ENCODE peak calls at places on chromosomes 11 and 22, in four cellular contexts. One of them, this sample, is unnamed. For H3K9me3, the result is how much of the 10 kb centered on the place peaks cover.

GRCh38 chr11:65307298-65308229 is 7.1 kb upstream of the CDC42EP2 start:
- DNase-seq in colonic mucosa: no peak
- DNase-seq in heart right ventricle: no peak
- DNase-seq in ovary: no peak
- DNase-seq in this sample: peak

GRCh38 chr11:76709756-76710155 is 39.2 kb upstream of the LRRC32 start:
- DNase-seq in colonic mucosa: no peak
- DNase-seq in heart right ventricle: no peak
- DNase-seq in ovary: no peak
- DNase-seq in this sample: no peak

GRCh38 chr11:75317446-75318122 is 33.9 kb downstream of the ARRB1 start:
- DNase-seq in colonic mucosa: no peak
- DNase-seq in heart right ventricle: no peak
- DNase-seq in ovary: no peak
- DNase-seq in this sample: no peak

GRCh38 chr11:57792870-57793269 is 31.3 kb downstream of the CTNND1 start:
- DNase-seq in colonic mucosa: peak
- DNase-seq in heart right ventricle: no peak
- DNase-seq in ovary: no peak
- DNase-seq in this sample: no peak

GRCh38 chr22:29032584-29032983 is 29.0 kb downstream of the C22orf31 start:
- DNase-seq in colonic mucosa: no peak
- DNase-seq in heart right ventricle: no peak
- DNase-seq in ovary: no peak
- DNase-seq in this sample: peak

GRCh38 chr22:46031066-46031465 is 54.1 kb upstream of the WNT7B start:
- DNase-seq in colonic mucosa: no peak
- DNase-seq in heart right ventricle: no peak
- DNase-seq in ovary: no peak
- DNase-seq in this sample: no peak

GRCh38 chr11:72349616-72350218 is 84.6 kb downstream of the CLPB start:
- DNase-seq in colonic mucosa: no peak
- DNase-seq in heart right ventricle: peak
- DNase-seq in ovary: no peak
- DNase-seq in this sample: no peak

GRCh38 chr11:65743928-65744698 is 23.5 kb upstream of the RNASEH2C start:
- DNase-seq in colonic mucosa: peak
- DNase-seq in heart right ventricle: peak
- DNase-seq in ovary: no peak
- DNase-seq in this sample: no peak

GRCh38 chr11:45314900-45315299 is 28.8 kb upstream of the SYT13 start:
- DNase-seq in colonic mucosa: no peak
- DNase-seq in heart right ventricle: no peak
- DNase-seq in ovary: no peak
- DNase-seq in this sample: no peak

GRCh38 chr22:29211066-29211841 is 5.6 kb downstream of the EMID1 start:
- DNase-seq in colonic mucosa: no peak
- DNase-seq in heart right ventricle: no peak
- DNase-seq in ovary: no peak
- DNase-seq in this sample: no peak

GRCh38 chr11:75583710-75584658 is 21.9 kb downstream of the SERPINH1 start:
- DNase-seq in colonic mucosa: peak
- DNase-seq in heart right ventricle: peak
- DNase-seq in ovary: peak
- DNase-seq in this sample: peak

GRCh38 chr11:102669664-102670063 is 35.9 kb downstream of the MMP27 start:
- DNase-seq in colonic mucosa: no peak
- DNase-seq in heart right ventricle: no peak
- DNase-seq in ovary: no peak
- DNase-seq in this sample: no peak

GRCh38 chr22:33940741-33941140 is 20.5 kb upstream of the LARGE1 start:
- DNase-seq in colonic mucosa: no peak
- DNase-seq in heart right ventricle: no peak
- DNase-seq in ovary: no peak
- DNase-seq in this sample: no peak

GRCh38 chr11:1694064-1694845 is 2.7 kb upstream of the KRTAP5-6 start:
- DNase-seq in colonic mucosa: peak
- DNase-seq in heart right ventricle: peak
- DNase-seq in ovary: peak
- DNase-seq in this sample: peak

GRCh38 chr11:63871962-63872832 is 33.3 kb downstream of the MARK2 start:
- DNase-seq in colonic mucosa: peak
- DNase-seq in heart right ventricle: peak
- DNase-seq in ovary: peak
- DNase-seq in this sample: peak

GRCh38 chr11:59600234-59600633 is 15.3 kb downstream of the OSBP start:
- DNase-seq in colonic mucosa: no peak
- DNase-seq in heart right ventricle: no peak
- DNase-seq in ovary: no peak
- DNase-seq in this sample: no peak

GRCh38 chr11:104219081-104219480 is 55.1 kb upstream of the PDGFD start:
- DNase-seq in colonic mucosa: no peak
- DNase-seq in heart right ventricle: no peak
- DNase-seq in ovary: no peak
- DNase-seq in this sample: no peak

GRCh38 chr11:57983211-57983610 is 40.5 kb upstream of the OR9Q1 start:
- DNase-seq in colonic mucosa: no peak
- DNase-seq in heart right ventricle: no peak
- DNase-seq in ovary: no peak
- DNase-seq in this sample: no peak

GRCh38 chr11:45507916-45508315 is 157.5 kb downstream of the CHST1 start:
- DNase-seq in colonic mucosa: no peak
- DNase-seq in heart right ventricle: no peak
- DNase-seq in ovary: no peak
- DNase-seq in this sample: no peak

GRCh38 chr11:128530119-128531091 is 57.0 kb downstream of the ETS1 start:
- DNase-seq in colonic mucosa: no peak
- DNase-seq in heart right ventricle: no peak
- DNase-seq in ovary: peak
- DNase-seq in this sample: no peak

GRCh38 chr11:26696330-26696729 is 25.5 kb downstream of the SLC5A12 start:
- DNase-seq in colonic mucosa: no peak
- DNase-seq in heart right ventricle: no peak
- DNase-seq in ovary: no peak
- DNase-seq in this sample: no peak

GRCh38 chr11:60100511-60100910 is 12.0 kb downstream of the MS4A2 start:
- DNase-seq in colonic mucosa: no peak
- DNase-seq in heart right ventricle: no peak
- DNase-seq in ovary: no peak
- DNase-seq in this sample: no peak

GRCh38 chr22:20508815-20509271 is 1.4 kb downstream of the MED15 start:
- DNase-seq in colonic mucosa: no peak
- DNase-seq in heart right ventricle: no peak
- DNase-seq in ovary: no peak
- DNase-seq in this sample: no peak

GRCh38 chr11:115965754-115966504 is 461.7 kb upstream of the CADM1 start:
- DNase-seq in colonic mucosa: no peak
- DNase-seq in heart right ventricle: peak
- DNase-seq in ovary: no peak
- DNase-seq in this sample: peak

GRCh38 chr11:11078344-11078743 is 220.5 kb upstream of the ZBED5 start:
- DNase-seq in colonic mucosa: no peak
- DNase-seq in heart right ventricle: no peak
- DNase-seq in ovary: no peak
- DNase-seq in this sample: no peak

GRCh38 chr11:15918212-15918611 is 438.1 kb downstream of the SOX6 start:
- DNase-seq in colonic mucosa: no peak
- DNase-seq in heart right ventricle: no peak
- DNase-seq in ovary: no peak
- DNase-seq in this sample: no peak

GRCh38 chr11:120652705-120653335 is 141.3 kb downstream of the GRIK4 start:
- DNase-seq in colonic mucosa: no peak
- DNase-seq in heart right ventricle: no peak
- DNase-seq in ovary: no peak
- DNase-seq in this sample: no peak

GRCh38 chr11:106390078-106390477 is 312.6 kb downstream of the AASDHPPT start:
- DNase-seq in colonic mucosa: no peak
- DNase-seq in heart right ventricle: no peak
- DNase-seq in ovary: no peak
- DNase-seq in this sample: no peak

GRCh38 chr11:29629281-29629680 is 387.5 kb downstream of the KCNA4 start:
- DNase-seq in colonic mucosa: no peak
- DNase-seq in heart right ventricle: no peak
- DNase-seq in ovary: no peak
- DNase-seq in this sample: no peak

GRCh38 chr11:10823152-10823579 is 14.4 kb upstream of the EIF4G2 start:
- DNase-seq in colonic mucosa: no peak
- DNase-seq in heart right ventricle: no peak
- DNase-seq in ovary: no peak
- DNase-seq in this sample: no peak

GRCh38 chr11:126081915-126082250 is 19.2 kb upstream of the CDON start:
- DNase-seq in colonic mucosa: no peak
- DNase-seq in heart right ventricle: no peak
- DNase-seq in ovary: no peak
- DNase-seq in this sample: no peak

GRCh38 chr22:29621761-29622526 is 18.5 kb downstream of the NF2 start:
- DNase-seq in colonic mucosa: no peak
- DNase-seq in heart right ventricle: no peak
- DNase-seq in ovary: no peak
- DNase-seq in this sample: no peak

DNA sequence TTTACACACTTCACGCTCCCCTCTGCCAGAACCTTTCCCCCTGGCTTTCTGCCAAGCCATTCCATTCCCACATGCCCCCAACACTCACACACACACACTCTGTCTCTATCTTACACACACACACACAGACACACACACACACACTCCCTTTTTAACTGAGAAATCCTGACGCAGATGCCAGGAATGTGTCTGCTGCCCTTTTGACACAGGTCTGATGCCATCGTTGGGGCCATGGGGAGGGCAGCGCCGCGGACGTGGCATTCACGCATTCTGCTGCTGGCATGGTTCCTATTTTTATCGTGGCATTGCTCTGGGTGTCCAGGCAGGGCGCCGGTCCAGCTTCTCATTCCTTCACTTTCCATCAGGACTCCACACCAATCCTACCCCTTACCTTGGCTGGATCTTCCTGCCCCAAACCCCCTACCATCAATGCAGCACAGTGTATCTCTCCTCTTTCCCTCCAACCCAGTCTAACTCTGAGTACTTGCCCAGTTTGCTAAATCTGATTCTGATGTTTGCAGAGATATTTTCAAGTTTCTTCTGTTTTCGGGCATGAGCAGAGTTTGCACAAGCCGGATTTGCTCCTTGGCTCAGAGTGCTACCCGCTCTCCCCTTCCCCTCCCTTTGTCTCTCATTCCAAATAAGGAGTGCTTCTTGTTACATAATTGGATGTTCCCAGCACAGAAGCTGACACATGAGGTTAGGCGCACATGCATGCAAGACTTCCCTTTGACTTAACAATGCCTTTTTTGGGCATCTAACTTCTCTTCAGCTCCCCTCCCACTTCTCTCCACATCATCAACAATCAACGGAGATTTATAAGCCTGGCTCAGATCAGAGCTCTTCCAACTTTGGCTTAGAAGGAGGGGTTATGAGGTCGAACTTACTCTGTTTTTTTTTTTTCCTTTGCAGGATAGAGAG is 18.8 kb downstream of the SNX19 start:
- DNase-seq in colonic mucosa: peak
- DNase-seq in heart right ventricle: peak
- DNase-seq in ovary: peak
- DNase-seq in this sample: peak
- H3K27ac ChIP-seq in colonic mucosa: peak
- H3K27ac ChIP-seq in heart right ventricle: peak
- H3K27ac ChIP-seq in ovary: peak
- H3K27ac ChIP-seq in this sample: peak

GRCh38 chr11:70739091-70739490 is 340.8 kb downstream of the CTTN start:
- DNase-seq in colonic mucosa: no peak
- DNase-seq in heart right ventricle: no peak
- DNase-seq in ovary: no peak
- DNase-seq in this sample: no peak
- H3K9me3 ChIP-seq in colonic mucosa: under half
- H3K9me3 ChIP-seq in heart right ventricle: under half
- H3K9me3 ChIP-seq in ovary: under half
- H3K9me3 ChIP-seq in this sample: under half

GRCh38 chr22:37741312-37741795 is 44.5 kb downstream of the TRIOBP start:
- DNase-seq in colonic mucosa: peak
- DNase-seq in heart right ventricle: peak
- DNase-seq in ovary: peak
- DNase-seq in this sample: peak
- H3K27ac ChIP-seq in colonic mucosa: peak
- H3K27ac ChIP-seq in heart right ventricle: peak
- H3K27ac ChIP-seq in ovary: no peak
- H3K27ac ChIP-seq in this sample: peak

GRCh38 chr11:70823771-70824170 is 425.4 kb downstream of the CTTN start:
- DNase-seq in colonic mucosa: no peak
- DNase-seq in heart right ventricle: no peak
- DNase-seq in ovary: no peak
- DNase-seq in this sample: no peak

GRCh38 chr11:70820311-70820710 is 422.0 kb downstream of the CTTN start:
- DNase-seq in colonic mucosa: no peak
- DNase-seq in heart right ventricle: no peak
- DNase-seq in ovary: no peak
- DNase-seq in this sample: no peak

GRCh38 chr11:70824590-70825300 is 426.4 kb downstream of the CTTN start:
- DNase-seq in colonic mucosa: no peak
- DNase-seq in heart right ventricle: no peak
- DNase-seq in ovary: no peak
- DNase-seq in this sample: peak

GRCh38 chr11:70819022-70819421 is 420.7 kb downstream of the CTTN start:
- DNase-seq in colonic mucosa: no peak
- DNase-seq in heart right ventricle: no peak
- DNase-seq in ovary: no peak
- DNase-seq in this sample: no peak

GRCh38 chr11:70820712-70821111 is 422.4 kb downstream of the CTTN start:
- DNase-seq in colonic mucosa: no peak
- DNase-seq in heart right ventricle: no peak
- DNase-seq in ovary: no peak
- DNase-seq in this sample: no peak
- H3K9me3 ChIP-seq in colonic mucosa: under half
- H3K9me3 ChIP-seq in heart right ventricle: under half
- H3K9me3 ChIP-seq in ovary: under half
- H3K9me3 ChIP-seq in this sample: under half

DNA sequence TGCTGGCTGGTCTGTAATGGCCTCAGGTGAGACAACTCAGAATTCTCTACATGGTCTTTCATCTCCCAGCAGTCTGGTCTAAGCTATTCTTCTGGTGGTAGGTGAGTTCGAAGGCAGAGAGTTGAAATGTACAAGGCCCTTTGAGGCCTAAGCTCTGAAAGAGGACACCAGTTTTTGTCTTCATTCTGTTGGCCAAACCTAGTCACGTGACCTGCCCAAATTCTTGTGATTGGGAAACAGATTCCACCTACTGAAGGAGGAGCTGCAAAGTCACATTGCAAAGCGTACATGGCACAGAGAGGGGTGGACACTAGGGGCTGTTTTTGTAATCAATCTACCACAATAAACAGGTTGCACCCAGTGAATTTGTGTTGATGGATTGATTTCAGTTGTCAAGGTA is 193.5 kb downstream of the NAV2 start:
- DNase-seq in colonic mucosa: no peak
- DNase-seq in heart right ventricle: no peak
- DNase-seq in ovary: no peak
- DNase-seq in this sample: no peak
- H3K27ac ChIP-seq in colonic mucosa: no peak
- H3K27ac ChIP-seq in heart right ventricle: no peak
- H3K27ac ChIP-seq in ovary: no peak
- H3K27ac ChIP-seq in this sample: peak

This sample was measured in thyroid gland.